ENCODE peak calls at places on chromosomes 2 and 18, in seven cellular contexts. Q is GM12892, B is SK-N-SH, Z is HepG2, V is K562, C is GM12878, H is H1. J is an unnamed sample.

GRCh38 chr2:47357475-47357874 is 45.5 kb upstream of the MSH2 start:
- DNase-seq in Z (peak), H (no peak), C (no peak), V (peak), Q (no peak), B (no peak), J (no peak)

GRCh38 chr2:181857471-181857870 is 34.1 kb upstream of the ITPRID2 start:
- DNase-seq in V (no peak), H (no peak), C (no peak), B (no peak), Z (no peak), Q (no peak), J (no peak)

GRCh38 chr2:203858176-203858575 is 9.4 kb upstream of the CTLA4 start:
- DNase-seq in Z (no peak), C (no peak), V (no peak), B (no peak), H (no peak), Q (no peak), J (no peak)

GRCh38 chr18:79523738-79524180 is 128.0 kb downstream of the NFATC1 start:
- DNase-seq in H (no peak), V (no peak), C (peak), Z (no peak), Q (peak), B (no peak), J (no peak)

GRCh38 chr2:27885246-27885645 is 4.9 kb downstream of the RBKS start:
- DNase-seq in Z (no peak), H (no peak), V (no peak), Q (no peak), C (no peak), B (no peak), J (no peak)

GRCh38 chr2:115163572-115163971 is 721.1 kb downstream of the DPP10 start:
- DNase-seq in Q (no peak), Z (no peak), B (peak), H (no peak), C (no peak), V (no peak), J (no peak)

GRCh38 chr2:31578316-31578715 is 2.4 kb downstream of the SRD5A2 start:
- DNase-seq in V (no peak), C (no peak), Z (peak), Q (no peak), H (no peak), B (no peak), J (no peak)

GRCh38 chr18:68263481-68263880 is 451.4 kb downstream of the TMX3 start:
- DNase-seq in B (no peak), V (no peak), Q (no peak), H (no peak), C (no peak), Z (no peak), J (no peak)

GRCh38 chr2:113178891-113179290 is 5.1 kb downstream of the PSD4 start:
- DNase-seq in V (no peak), H (no peak), Q (no peak), C (no peak), Z (no peak), B (no peak), J (no peak)

GRCh38 chr2:100786297-100786658 is 33.7 kb upstream of the NPAS2 start:
- DNase-seq in B (no peak), C (no peak), H (no peak), V (no peak), Z (no peak), Q (no peak), J (no peak)

GRCh38 chr2:130334026-130334425 is 8.7 kb upstream of the IMP4 start:
- DNase-seq in V (no peak), C (no peak), B (no peak), Q (no peak), Z (no peak), H (peak), J (no peak)

GRCh38 chr2:238069021-238069709 is 8.4 kb downstream of the SCLY start:
- DNase-seq in V (no peak), B (no peak), Q (no peak), H (no peak), C (no peak), Z (no peak), J (no peak)

GRCh38 chr18:60044290-60045006 is 144.7 kb downstream of the PMAIP1 start:
- DNase-seq in Z (no peak), B (no peak), H (no peak), Q (no peak), C (no peak), V (no peak), J (no peak)

GRCh38 chr2:118046628-118047210 is 32.8 kb upstream of the CCDC93 start:
- DNase-seq in Z (peak), C (no peak), H (no peak), B (peak), V (peak), Q (no peak), J (no peak)

GRCh38 chr18:6107794-6108193 is 212.5 kb upstream of the TMEM200C start:
- DNase-seq in V (no peak), B (no peak), Z (no peak), C (no peak), Q (no peak), H (no peak), J (no peak)

GRCh38 chr2:67790622-67791021 is 272.2 kb downstream of the C1D start:
- DNase-seq in H (no peak), V (no peak), Q (no peak), B (no peak), C (no peak), Z (no peak), J (no peak)

GRCh38 chr2:25294573-25295462 is 46.9 kb downstream of the DNMT3A start:
- DNase-seq in Z (no peak), Q (peak), V (no peak), H (no peak), C (no peak), B (peak), J (peak)

GRCh38 chr2:74738586-74738985 is 84.5 kb downstream of the SEMA4F start:
- DNase-seq in H (no peak), C (no peak), B (no peak), Z (no peak), Q (no peak), V (no peak), J (no peak)

GRCh38 chr2:74735009-74735408 is 81.0 kb downstream of the SEMA4F start:
- DNase-seq in C (no peak), Z (no peak), B (no peak), V (no peak), Q (no peak), H (no peak), J (no peak)

GRCh38 chr2:74736589-74736988 is 82.5 kb downstream of the SEMA4F start:
- DNase-seq in V (no peak), B (no peak), C (no peak), Z (no peak), H (no peak), Q (no peak), J (no peak)

GRCh38 chr2:74739129-74739528 is 85.1 kb downstream of the SEMA4F start:
- DNase-seq in Q (no peak), V (no peak), Z (no peak), H (no peak), C (no peak), B (no peak), J (no peak)

DNA sequence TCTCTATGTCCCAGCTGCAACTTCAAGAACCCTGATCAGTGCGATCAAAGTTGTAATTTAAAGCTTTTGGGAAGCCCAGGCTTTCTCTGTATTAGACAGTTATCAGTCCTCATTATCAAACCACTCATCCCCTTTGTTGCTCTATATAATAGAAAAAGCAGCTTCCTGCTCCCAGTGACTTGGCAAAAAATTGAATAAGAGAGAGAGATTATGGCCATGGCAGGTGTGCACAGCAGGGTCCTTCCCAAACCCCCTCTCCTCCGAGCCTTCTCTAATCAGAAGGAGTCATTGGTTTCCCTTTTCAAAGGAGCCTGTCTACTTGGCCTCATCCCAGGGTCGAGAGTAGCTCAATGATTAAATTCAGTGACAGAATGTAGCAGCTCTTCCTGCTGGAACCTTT is 81.5 kb downstream of the SEMA4F start:
- DNase-seq in B (peak), C (no peak), Z (no peak), V (no peak), H (no peak), Q (no peak), J (no peak)
- TF ChIP-seq TAF1 in B (no peak), C (no peak), Z (no peak), V (no peak), H (no peak), Q (no peak), J (no peak)

GRCh38 chr2:217932661-217933325 is 70.0 kb downstream of the TNS1 start:
- DNase-seq in Q (no peak), C (no peak), Z (no peak), V (no peak), H (no peak), B (peak), J (no peak)
- TF ChIP-seq TAF1 in Q (no peak), C (no peak), Z (no peak), V (no peak), H (no peak), B (no peak), J (no peak)

GRCh38 chr2:236728916-236729670 is 159.5 kb downstream of the ACKR3 start:
- DNase-seq in V (no peak), C (no peak), B (no peak), Q (no peak), Z (peak), H (no peak), J (no peak)

GRCh38 chr2:236731767-236732580 is 162.3 kb downstream of the ACKR3 start:
- DNase-seq in Q (no peak), Z (no peak), H (no peak), B (no peak), C (no peak), V (no peak), J (no peak)

GRCh38 chr2:236733156-236733555 is 163.5 kb downstream of the ACKR3 start:
- DNase-seq in B (no peak), C (no peak), V (no peak), H (no peak), Z (no peak), Q (no peak), J (no peak)

GRCh38 chr2:236726701-236727450 is 157.3 kb downstream of the ACKR3 start:
- DNase-seq in C (no peak), H (no peak), B (no peak), Z (no peak), V (no peak), Q (no peak), J (no peak)

DNA sequence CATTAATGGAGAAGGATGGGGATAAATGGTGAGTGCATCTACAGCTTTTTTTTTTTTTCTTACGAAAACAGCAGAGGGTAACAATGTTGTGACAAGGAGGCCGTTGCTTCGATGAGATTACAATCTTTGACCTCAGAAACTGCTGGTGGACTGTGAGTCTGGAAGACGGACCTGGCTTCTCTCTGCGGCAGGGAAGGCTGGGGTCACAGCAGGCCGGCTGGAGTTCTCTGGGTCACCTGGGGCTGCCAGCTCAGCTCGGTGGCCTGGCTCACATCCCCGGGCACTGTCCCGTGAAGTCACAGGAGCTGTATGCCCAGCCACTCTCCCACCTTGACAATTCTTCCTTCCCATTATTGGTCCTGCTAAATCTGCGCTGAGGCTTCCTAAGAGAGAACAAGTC is 160.8 kb downstream of the ACKR3 start:
- DNase-seq in Q (no peak), C (no peak), H (no peak), B (no peak), Z (no peak), V (no peak), J (no peak)
- TF ChIP-seq TAF1 in Q (no peak), C (no peak), H (no peak), B (no peak), Z (no peak), V (no peak), J (no peak)

DNA sequence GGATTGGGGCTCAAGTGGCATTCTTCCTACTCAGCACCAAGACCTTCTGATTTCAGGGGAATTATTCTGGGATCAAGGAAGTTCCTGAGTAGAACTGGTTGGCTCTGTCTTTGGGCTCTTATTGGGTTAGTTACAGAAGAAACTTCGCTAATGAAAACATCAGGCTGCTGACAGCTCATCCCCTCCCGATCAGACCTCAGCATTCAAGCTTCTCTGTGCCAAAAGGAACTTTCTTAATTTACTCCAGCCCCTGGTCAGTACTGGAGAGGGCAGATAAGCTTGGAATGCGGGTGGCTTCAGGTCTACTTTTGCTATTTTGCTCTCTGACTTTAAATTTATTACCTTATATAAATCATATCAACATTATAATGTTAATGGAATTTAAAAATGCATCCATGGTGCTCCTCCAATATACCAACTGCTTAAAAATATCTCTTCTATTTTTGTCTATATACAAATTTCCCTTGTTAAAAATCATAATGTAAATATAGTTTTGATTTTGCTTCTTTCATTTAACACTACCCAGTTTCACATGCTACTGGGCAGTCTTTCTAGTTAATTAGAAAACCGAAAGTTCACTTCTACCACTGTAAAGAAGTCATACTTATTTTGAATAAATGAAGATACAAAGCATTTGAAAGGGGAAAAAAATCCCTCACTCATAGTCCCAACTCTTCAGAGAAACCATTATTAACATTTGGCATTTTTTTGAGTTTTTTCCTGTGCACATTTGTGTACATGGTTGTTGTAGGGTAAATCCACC is 34.4 kb downstream of the PCARE start:
- DNase-seq in Z (no peak), Q (no peak), B (no peak), V (no peak), C (no peak), H (no peak), J (no peak)
- TF ChIP-seq TAF1 in Z (no peak), Q (no peak), B (no peak), V (no peak), C (no peak), H (no peak), J (no peak)

DNA sequence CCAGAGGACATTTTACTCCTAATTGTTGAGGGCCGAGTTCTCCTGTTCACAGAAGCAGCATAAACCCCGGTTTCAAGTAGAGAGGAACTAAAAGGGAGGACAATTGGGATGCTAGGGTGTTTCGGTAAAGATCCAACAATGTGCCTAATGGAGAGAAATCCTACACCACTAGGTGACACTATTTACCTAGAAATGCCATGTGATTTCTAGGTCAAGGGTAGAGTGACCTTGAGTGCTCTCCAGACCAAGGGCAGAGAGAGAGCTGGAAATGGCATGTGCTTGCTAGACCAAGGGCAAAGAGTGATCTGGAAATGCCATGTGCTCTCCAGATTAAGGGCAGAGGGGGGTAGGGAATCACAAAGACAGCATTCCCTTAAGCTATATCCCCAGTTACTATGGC is 472.0 kb downstream of the DCDC2C start:
- DNase-seq in Z (no peak), B (no peak), H (no peak), Q (no peak), C (no peak), V (no peak), J (no peak)
- TF ChIP-seq TAF1 in Z (no peak), B (no peak), H (no peak), Q (no peak), C (no peak), V (no peak), J (no peak)

GRCh38 chr2:126627623-126628022 is 28.3 kb upstream of the GYPC start:
- DNase-seq in V (no peak), Q (no peak), C (no peak), Z (no peak), B (no peak), H (no peak), J (no peak)
- TF ChIP-seq TAF1 in V (no peak), Q (no peak), C (no peak), Z (no peak), B (no peak), H (no peak), J (no peak)

DNA sequence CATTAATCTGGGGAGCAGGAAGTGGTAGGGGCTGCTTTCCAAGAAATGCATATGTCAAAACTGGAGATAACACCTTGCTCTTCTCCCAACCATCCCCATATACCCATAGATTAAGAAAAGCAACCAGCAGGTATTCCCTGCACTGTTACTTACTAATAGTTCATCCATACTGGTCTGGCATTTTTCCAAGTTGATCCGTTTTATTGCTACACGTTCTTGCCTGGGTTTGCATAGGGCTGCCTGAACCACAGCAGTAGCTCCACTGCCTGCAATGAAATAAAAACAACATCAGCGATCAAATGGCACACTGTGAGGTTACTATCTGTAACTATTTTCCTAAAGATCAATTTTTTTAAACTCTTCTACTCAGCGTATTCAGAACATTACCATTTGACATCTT is 65.6 kb downstream of the STK39 start:
- DNase-seq in V (no peak), B (no peak), H (no peak), Z (no peak), Q (no peak), C (no peak), J (no peak)
- TF ChIP-seq TAF1 in V (no peak), B (no peak), H (no peak), Z (no peak), Q (no peak), C (no peak), J (no peak)

J was measured in GM12891.